ENCODE peak calls at places on chromosomes 12 and 14, in four cellular contexts. One of them, this sample, is unnamed.

GRCh38 chr12:53068811-53069585 is 10.2 kb downstream of the SPRYD3 start:
- DNase-seq in A172: no peak
- DNase-seq in activated T-cell treated with anti-CD3 and anti-CD28 coated beads, Interleukin-2, amount 50 U/mL, for 72 hours: no peak
- DNase-seq in HCEC 1CT: no peak
- DNase-seq in this sample: no peak

GRCh38 chr14:64232095-64232830 is 61.9 kb downstream of the ESR2 start:
- DNase-seq in A172: peak
- DNase-seq in activated T-cell treated with anti-CD3 and anti-CD28 coated beads, Interleukin-2, amount 50 U/mL, for 72 hours: peak
- DNase-seq in HCEC 1CT: peak
- DNase-seq in this sample: peak

GRCh38 chr14:72810201-72810600 is 83.7 kb downstream of the DPF3 start:
- DNase-seq in A172: no peak
- DNase-seq in activated T-cell treated with anti-CD3 and anti-CD28 coated beads, Interleukin-2, amount 50 U/mL, for 72 hours: peak
- DNase-seq in HCEC 1CT: no peak
- DNase-seq in this sample: no peak

GRCh38 chr14:20624495-20625070 is 16.9 kb downstream of the OR6S1 start:
- DNase-seq in A172: no peak
- DNase-seq in activated T-cell treated with anti-CD3 and anti-CD28 coated beads, Interleukin-2, amount 50 U/mL, for 72 hours: peak
- DNase-seq in HCEC 1CT: peak
- DNase-seq in this sample: peak

GRCh38 chr12:6758511-6758910 is 5.6 kb upstream of the MLF2 start:
- DNase-seq in A172: no peak
- DNase-seq in activated T-cell treated with anti-CD3 and anti-CD28 coated beads, Interleukin-2, amount 50 U/mL, for 72 hours: no peak
- DNase-seq in HCEC 1CT: no peak
- DNase-seq in this sample: no peak

GRCh38 chr14:101926620-101927019 is 37.8 kb upstream of the DYNC1H1 start:
- DNase-seq in A172: no peak
- DNase-seq in activated T-cell treated with anti-CD3 and anti-CD28 coated beads, Interleukin-2, amount 50 U/mL, for 72 hours: no peak
- DNase-seq in HCEC 1CT: no peak
- DNase-seq in this sample: no peak

GRCh38 chr12:107435072-107435471 is 250.5 kb upstream of the PWP1 start:
- DNase-seq in A172: no peak
- DNase-seq in activated T-cell treated with anti-CD3 and anti-CD28 coated beads, Interleukin-2, amount 50 U/mL, for 72 hours: no peak
- DNase-seq in HCEC 1CT: no peak
- DNase-seq in this sample: peak

GRCh38 chr12:65470261-65470660 is 191.8 kb downstream of the MSRB3 start:
- DNase-seq in A172: no peak
- DNase-seq in activated T-cell treated with anti-CD3 and anti-CD28 coated beads, Interleukin-2, amount 50 U/mL, for 72 hours: no peak
- DNase-seq in HCEC 1CT: no peak
- DNase-seq in this sample: no peak

GRCh38 chr12:51522696-51523095 is 68.3 kb upstream of the SCN8A start:
- DNase-seq in A172: no peak
- DNase-seq in activated T-cell treated with anti-CD3 and anti-CD28 coated beads, Interleukin-2, amount 50 U/mL, for 72 hours: no peak
- DNase-seq in HCEC 1CT: no peak
- DNase-seq in this sample: no peak

This sample was measured in IMR-90.